ENCODE peak calls at places on chromosomes 11 and 22, in nine cellular contexts. R is endothelial cell of umbilical vein, H is right lobe of liver, C is uterus, D is suprapubic skin, W is spleen, G is K562, B is prostate gland, O is IMR-90. V is an unnamed sample.
A peak's percentile ranks its signal among the peaks of the same experiment; 100 is the strongest.

GRCh38 chr11:119518746-119519382 is 95.9 kb upstream of the THY1 start:
- DNase-seq in W (no peak), O (peak; percentile 58), B (no peak), H (no peak), R (peak; percentile 25), C (no peak), D (no peak), G (peak; percentile 67), V (no peak)

GRCh38 chr11:38990841-38991240 is 2392.8 kb upstream of the RAG2 start:
- DNase-seq in H (no peak), G (no peak), O (no peak), C (no peak), W (no peak), B (no peak), D (no peak), R (no peak), V (no peak)

GRCh38 chr11:66113132-66113856 is 43.2 kb downstream of the PACS1 start:
- DNase-seq in C (no peak), R (peak; percentile 67), D (no peak), O (peak; percentile 90), G (no peak), W (no peak), B (no peak), H (no peak), V (no peak)

GRCh38 chr11:31801298-31801702 is 9.8 kb downstream of the PAX6 start:
- DNase-seq in G (no peak), R (no peak), D (no peak), B (no peak), O (no peak), C (no peak), W (no peak), H (no peak), V (peak; percentile 62)

GRCh38 chr22:43474161-43475101 is 62.6 kb downstream of the MPPED1 start:
- DNase-seq in R (no peak), G (no peak), D (no peak), H (peak; percentile 89), B (no peak), C (no peak), W (peak; percentile 70), O (no peak), V (no peak)

GRCh38 chr22:39469681-39470461 is 13.1 kb downstream of the MGAT3 start:
- DNase-seq in C (no peak), W (no peak), O (no peak), B (no peak), D (no peak), H (no peak), G (peak; percentile 27), R (no peak), V (no peak)

GRCh38 chr11:111372538-111372937 is 6.5 kb downstream of the POU2AF1 start:
- DNase-seq in D (no peak), O (no peak), C (no peak), W (no peak), G (no peak), R (no peak), B (no peak), H (no peak), V (no peak)

GRCh38 chr11:134439181-134439580 is 27.1 kb upstream of the B3GAT1 start:
- DNase-seq in W (no peak), B (no peak), H (no peak), G (no peak), D (no peak), R (no peak), O (no peak), C (no peak), V (no peak)

GRCh38 chr11:108635106-108635505 is 29.8 kb upstream of the DDX10 start:
- DNase-seq in G (no peak), R (no peak), B (no peak), W (no peak), C (no peak), H (no peak), O (peak; percentile 16), D (no peak), V (no peak)

GRCh38 chr11:36292311-36292722 is 3.1 kb upstream of the COMMD9 start:
- DNase-seq in B (no peak), C (no peak), W (no peak), R (peak; percentile 46), G (peak; percentile 42), O (peak; percentile 47), D (no peak), H (no peak), V (no peak)

GRCh38 chr11:102546427-102546826 is 15.9 kb upstream of the MMP7 start:
- DNase-seq in H (no peak), D (no peak), G (no peak), W (no peak), R (no peak), O (no peak), B (no peak), C (no peak), V (no peak)

GRCh38 chr22:31081963-31082605 is 966 bp downstream of the SMTN start:
- DNase-seq in H (no peak), R (peak; percentile 69), G (no peak), W (no peak), B (no peak), D (no peak), O (peak; percentile 62), C (no peak), V (no peak)

GRCh38 chr22:27476318-27476717 is 325.2 kb downstream of the MN1 start:
- DNase-seq in D (no peak), R (no peak), H (no peak), O (no peak), B (no peak), C (no peak), W (no peak), G (no peak), V (no peak)

GRCh38 chr22:40020956-40021355 is 26.2 kb downstream of the FAM83F start:
- DNase-seq in G (no peak), C (no peak), B (no peak), H (no peak), D (no peak), W (no peak), R (no peak), O (no peak), V (no peak)

GRCh38 chr22:42868751-42869251 is 11.7 kb upstream of the ARFGAP3 start:
- DNase-seq in B (peak; percentile 90), G (no peak), H (peak; percentile 72), R (no peak), D (no peak), C (peak; percentile 37), O (peak; percentile 17), W (no peak), V (no peak)

GRCh38 chr22:37175414-37176144 is 12.5 kb downstream of the C1QTNF6 start:
- DNase-seq in W (peak; percentile 63), D (peak; percentile 58), B (no peak), R (no peak), G (no peak), C (peak; percentile 14), H (no peak), O (no peak), V (no peak)

GRCh38 chr11:78560826-78561484 is 13.7 kb downstream of the NARS2 start:
- DNase-seq in G (no peak), B (no peak), H (no peak), R (peak; percentile 94), O (no peak), W (no peak), C (no peak), D (no peak), V (no peak)

GRCh38 chr22:50215297-50216049 is 14.7 kb downstream of the SELENOO start:
- DNase-seq in B (no peak), C (no peak), D (peak; percentile 71), W (no peak), R (no peak), H (peak; percentile 30), O (no peak), G (no peak), V (no peak)

GRCh38 chr11:97738751-97739150 is 1282.0 kb upstream of the CNTN5 start:
- DNase-seq in R (no peak), D (no peak), C (no peak), W (no peak), O (no peak), B (no peak), H (no peak), G (no peak), V (no peak)

GRCh38 chr11:132623496-132623895 is 908.8 kb downstream of the OPCML start:
- DNase-seq in H (no peak), O (no peak), B (no peak), R (no peak), W (no peak), G (no peak), D (no peak), C (no peak), V (peak; percentile 66)

GRCh38 chr11:45217991-45218390 is 68.2 kb downstream of the SYT13 start:
- DNase-seq in G (no peak), D (no peak), C (no peak), B (no peak), R (no peak), W (no peak), O (peak; percentile 18), H (no peak), V (no peak)

GRCh38 chr22:36153756-36154155 is 6.8 kb downstream of the APOL3 start:
- DNase-seq in O (no peak), C (no peak), G (no peak), H (no peak), W (no peak), B (no peak), D (no peak), R (no peak), V (no peak)

GRCh38 chr22:30869996-30870395 is 98.6 kb downstream of the MORC2 start:
- DNase-seq in B (no peak), R (no peak), O (no peak), H (no peak), G (no peak), C (no peak), D (peak; percentile 49), W (peak; percentile 51), V (no peak)

GRCh38 chr11:35082322-35083180 is 56.4 kb upstream of the CD44 start:
- DNase-seq in D (peak; percentile 91), B (no peak), W (peak; percentile 91), H (peak; percentile 49), C (peak; percentile 66), O (peak; percentile 83), G (peak; percentile 85), R (no peak), V (no peak)
- TF ChIP-seq POLR2A in D (no peak), B (no peak), W (no peak), H (no peak), C (no peak), O (peak; percentile 32), G (no peak), R (no peak), V (no peak)

GRCh38 chr11:125626381-125626950 is 1.5 kb downstream of the CHEK1 start:
- DNase-seq in B (no peak), C (no peak), D (no peak), W (no peak), G (no peak), R (peak; percentile 75), O (peak; percentile 16), H (no peak), V (no peak)
- TF ChIP-seq CTCF in B (no peak), C (no peak), D (no peak), W (no peak), G (peak; percentile 61), R (no peak), O (peak; percentile 23), H (peak; percentile 16), V (peak; percentile 14)

GRCh38 chr11:782264-783174 is 5.2 kb upstream of the GATD1 start:
- DNase-seq in C (no peak), H (peak; percentile 22), D (no peak), W (no peak), R (no peak), G (no peak), O (no peak), B (no peak), V (no peak)
- TF ChIP-seq POLR2A in C (no peak), H (no peak), D (no peak), W (no peak), R (no peak), G (no peak), O (no peak), B (no peak), V (no peak)

GRCh38 chr11:64268687-64269379 is 15.6 kb downstream of the BAD start:
- DNase-seq in D (no peak), O (peak; percentile 48), H (peak; percentile 71), W (peak; percentile 94), B (no peak), G (peak; percentile 36), R (peak; percentile 74), C (peak; percentile 77), V (no peak)
- TF ChIP-seq CTCF in D (no peak), O (no peak), H (no peak), W (no peak), B (no peak), G (no peak), R (no peak), C (no peak), V (no peak)

V was measured in esophagus muscularis mucosa.